ENCODE peak calls at places on chromosomes 3 and 15, in eight cellular contexts. U, G, B, H, O, K, V and W are unnamed samples.

GRCh38 chr3:43953814-43954241 is 263.1 kb downstream of the ABHD5 start:
- DNase-seq in U (no peak), G (peak), B (peak), H (no peak), O (peak), K (no peak), V (peak), W (no peak)

GRCh38 chr3:152157337-152157736 is 111.4 kb upstream of the MBNL1 start:
- DNase-seq in U (no peak), G (no peak), B (no peak), H (no peak), O (no peak), K (no peak), V (no peak), W (no peak)

GRCh38 chr15:63675263-63675662 is 78.1 kb downstream of the FBXL22 start:
- DNase-seq in U (no peak), G (no peak), B (no peak), H (no peak), O (no peak), K (no peak), V (no peak), W (no peak)

GRCh38 chr3:48194446-48195071 is 6.3 kb upstream of the CDC25A start:
- DNase-seq in U (peak), G (peak), B (peak), H (peak), O (peak), K (peak), V (peak), W (peak)

GRCh38 chr3:37741644-37742043 is 120.0 kb upstream of the CTDSPL start:
- DNase-seq in U (no peak), G (peak), B (peak), H (no peak), O (peak), K (no peak), V (peak), W (no peak)

GRCh38 chr3:137105277-137105977 is 147.6 kb downstream of the IL20RB start:
- DNase-seq in U (peak), G (peak), B (peak), H (peak), O (peak), K (peak), V (peak), W (peak)

GRCh38 chr3:20185364-20185732 is 658 bp downstream of the SGO1 start:
- DNase-seq in U (no peak), G (peak), B (peak), H (no peak), O (no peak), K (no peak), V (no peak), W (no peak)

GRCh38 chr15:62242999-62243398 is 77.9 kb upstream of the C2CD4B start:
- DNase-seq in U (no peak), G (no peak), B (no peak), H (no peak), O (no peak), K (no peak), V (no peak), W (no peak)

GRCh38 chr3:110419571-110419970 is 652.0 kb upstream of the NECTIN3 start:
- DNase-seq in U (no peak), G (peak), B (no peak), H (no peak), O (no peak), K (no peak), V (no peak), W (no peak)